ENCODE peak calls at places on chromosomes 11 and 22, in nine cellular contexts. One of them, this sample, is unnamed.

GRCh38 chr11:2888266-2888968 is 2.8 kb upstream of the CDKN1C start:
- DNase-seq in spleen: peak
- DNase-seq in HCT116: peak
- DNase-seq in sigmoid colon: peak
- DNase-seq in K562: peak
- DNase-seq in prostate gland: peak
- DNase-seq in stomach: peak
- DNase-seq in suprapubic skin: peak
- DNase-seq in endothelial cell of umbilical vein: peak
- DNase-seq in this sample: peak

GRCh38 chr11:10651579-10652361 is 41.8 kb downstream of the IRAG1 start:
- DNase-seq in endothelial cell of umbilical vein: no peak
- DNase-seq in HCT116: peak
- DNase-seq in prostate gland: no peak
- DNase-seq in sigmoid colon: peak
- DNase-seq in spleen: no peak
- DNase-seq in K562: no peak
- DNase-seq in stomach: no peak
- DNase-seq in suprapubic skin: peak
- DNase-seq in this sample: no peak

GRCh38 chr22:49656291-49656851 is 171.3 kb downstream of the BRD1 start:
- DNase-seq in suprapubic skin: no peak
- DNase-seq in spleen: peak
- DNase-seq in HCT116: no peak
- DNase-seq in stomach: no peak
- DNase-seq in K562: no peak
- DNase-seq in sigmoid colon: no peak
- DNase-seq in prostate gland: no peak
- DNase-seq in endothelial cell of umbilical vein: no peak
- DNase-seq in this sample: no peak

GRCh38 chr11:134040386-134041297 is 28.2 kb upstream of the JAM3 start:
- DNase-seq in suprapubic skin: no peak
- DNase-seq in prostate gland: no peak
- DNase-seq in stomach: no peak
- DNase-seq in K562: no peak
- DNase-seq in HCT116: no peak
- DNase-seq in sigmoid colon: peak
- DNase-seq in spleen: peak
- DNase-seq in endothelial cell of umbilical vein: no peak
- DNase-seq in this sample: no peak

GRCh38 chr11:624705-625635 is at the start of gene CDHR5:
- DNase-seq in K562: no peak
- DNase-seq in suprapubic skin: no peak
- DNase-seq in HCT116: no peak
- DNase-seq in stomach: no peak
- DNase-seq in endothelial cell of umbilical vein: no peak
- DNase-seq in sigmoid colon: no peak
- DNase-seq in spleen: peak
- DNase-seq in prostate gland: no peak
- DNase-seq in this sample: no peak

GRCh38 chr11:42770444-42771065 is 541.2 kb upstream of the API5 start:
- DNase-seq in stomach: no peak
- DNase-seq in suprapubic skin: no peak
- DNase-seq in endothelial cell of umbilical vein: peak
- DNase-seq in prostate gland: no peak
- DNase-seq in spleen: no peak
- DNase-seq in K562: peak
- DNase-seq in HCT116: no peak
- DNase-seq in sigmoid colon: no peak
- DNase-seq in this sample: no peak

GRCh38 chr11:124807201-124807600 is 7.0 kb upstream of the MSANTD2 start:
- DNase-seq in endothelial cell of umbilical vein: no peak
- DNase-seq in suprapubic skin: no peak
- DNase-seq in spleen: no peak
- DNase-seq in stomach: no peak
- DNase-seq in HCT116: no peak
- DNase-seq in sigmoid colon: no peak
- DNase-seq in K562: no peak
- DNase-seq in prostate gland: no peak
- DNase-seq in this sample: no peak

GRCh38 chr11:11841121-11841604 is 609 bp upstream of the USP47 start:
- DNase-seq in spleen: no peak
- DNase-seq in suprapubic skin: no peak
- DNase-seq in stomach: peak
- DNase-seq in K562: peak
- DNase-seq in endothelial cell of umbilical vein: no peak
- DNase-seq in HCT116: peak
- DNase-seq in prostate gland: peak
- DNase-seq in sigmoid colon: peak
- DNase-seq in this sample: no peak

GRCh38 chr11:1734571-1735081 is 15.8 kb downstream of the IFITM10 start:
- DNase-seq in sigmoid colon: no peak
- DNase-seq in K562: no peak
- DNase-seq in spleen: peak
- DNase-seq in stomach: no peak
- DNase-seq in HCT116: no peak
- DNase-seq in endothelial cell of umbilical vein: no peak
- DNase-seq in suprapubic skin: no peak
- DNase-seq in prostate gland: no peak
- DNase-seq in this sample: no peak

GRCh38 chr22:50305658-50306566 is 1.5 kb downstream of the PLXNB2 start:
- DNase-seq in suprapubic skin: peak
- DNase-seq in spleen: no peak
- DNase-seq in stomach: peak
- DNase-seq in endothelial cell of umbilical vein: peak
- DNase-seq in HCT116: peak
- DNase-seq in prostate gland: peak
- DNase-seq in sigmoid colon: peak
- DNase-seq in K562: peak
- DNase-seq in this sample: peak

GRCh38 chr11:118868659-118869058 is 15.0 kb upstream of the CXCR5 start:
- DNase-seq in HCT116: no peak
- DNase-seq in stomach: no peak
- DNase-seq in spleen: peak
- DNase-seq in suprapubic skin: no peak
- DNase-seq in endothelial cell of umbilical vein: no peak
- DNase-seq in K562: no peak
- DNase-seq in sigmoid colon: no peak
- DNase-seq in prostate gland: no peak
- DNase-seq in this sample: no peak

GRCh38 chr11:118872403-118872821 is 11.3 kb upstream of the CXCR5 start:
- DNase-seq in K562: no peak
- DNase-seq in spleen: peak
- DNase-seq in HCT116: no peak
- DNase-seq in endothelial cell of umbilical vein: no peak
- DNase-seq in stomach: no peak
- DNase-seq in suprapubic skin: no peak
- DNase-seq in sigmoid colon: no peak
- DNase-seq in prostate gland: no peak
- DNase-seq in this sample: no peak

GRCh38 chr11:118873804-118874203 is 9.9 kb upstream of the CXCR5 start:
- DNase-seq in endothelial cell of umbilical vein: no peak
- DNase-seq in HCT116: no peak
- DNase-seq in spleen: no peak
- DNase-seq in K562: no peak
- DNase-seq in stomach: no peak
- DNase-seq in suprapubic skin: no peak
- DNase-seq in prostate gland: no peak
- DNase-seq in sigmoid colon: no peak
- DNase-seq in this sample: no peak

GRCh38 chr11:118876261-118876660 is 7.4 kb upstream of the CXCR5 start:
- DNase-seq in K562: no peak
- DNase-seq in HCT116: no peak
- DNase-seq in sigmoid colon: no peak
- DNase-seq in prostate gland: no peak
- DNase-seq in suprapubic skin: no peak
- DNase-seq in spleen: peak
- DNase-seq in stomach: no peak
- DNase-seq in endothelial cell of umbilical vein: no peak
- DNase-seq in this sample: peak

GRCh38 chr11:118870396-118871343 is 13.0 kb upstream of the CXCR5 start:
- DNase-seq in spleen: peak
- DNase-seq in stomach: no peak
- DNase-seq in suprapubic skin: no peak
- DNase-seq in sigmoid colon: peak
- DNase-seq in HCT116: no peak
- DNase-seq in endothelial cell of umbilical vein: no peak
- DNase-seq in prostate gland: peak
- DNase-seq in K562: no peak
- DNase-seq in this sample: no peak
- TF ChIP-seq CTCF in spleen: peak
- TF ChIP-seq CTCF in stomach: no peak
- TF ChIP-seq CTCF in suprapubic skin: no peak
- TF ChIP-seq CTCF in sigmoid colon: no peak
- TF ChIP-seq CTCF in HCT116: no peak
- TF ChIP-seq CTCF in endothelial cell of umbilical vein: no peak
- TF ChIP-seq CTCF in prostate gland: peak
- TF ChIP-seq CTCF in K562: no peak
- TF ChIP-seq CTCF in this sample: no peak

DNA sequence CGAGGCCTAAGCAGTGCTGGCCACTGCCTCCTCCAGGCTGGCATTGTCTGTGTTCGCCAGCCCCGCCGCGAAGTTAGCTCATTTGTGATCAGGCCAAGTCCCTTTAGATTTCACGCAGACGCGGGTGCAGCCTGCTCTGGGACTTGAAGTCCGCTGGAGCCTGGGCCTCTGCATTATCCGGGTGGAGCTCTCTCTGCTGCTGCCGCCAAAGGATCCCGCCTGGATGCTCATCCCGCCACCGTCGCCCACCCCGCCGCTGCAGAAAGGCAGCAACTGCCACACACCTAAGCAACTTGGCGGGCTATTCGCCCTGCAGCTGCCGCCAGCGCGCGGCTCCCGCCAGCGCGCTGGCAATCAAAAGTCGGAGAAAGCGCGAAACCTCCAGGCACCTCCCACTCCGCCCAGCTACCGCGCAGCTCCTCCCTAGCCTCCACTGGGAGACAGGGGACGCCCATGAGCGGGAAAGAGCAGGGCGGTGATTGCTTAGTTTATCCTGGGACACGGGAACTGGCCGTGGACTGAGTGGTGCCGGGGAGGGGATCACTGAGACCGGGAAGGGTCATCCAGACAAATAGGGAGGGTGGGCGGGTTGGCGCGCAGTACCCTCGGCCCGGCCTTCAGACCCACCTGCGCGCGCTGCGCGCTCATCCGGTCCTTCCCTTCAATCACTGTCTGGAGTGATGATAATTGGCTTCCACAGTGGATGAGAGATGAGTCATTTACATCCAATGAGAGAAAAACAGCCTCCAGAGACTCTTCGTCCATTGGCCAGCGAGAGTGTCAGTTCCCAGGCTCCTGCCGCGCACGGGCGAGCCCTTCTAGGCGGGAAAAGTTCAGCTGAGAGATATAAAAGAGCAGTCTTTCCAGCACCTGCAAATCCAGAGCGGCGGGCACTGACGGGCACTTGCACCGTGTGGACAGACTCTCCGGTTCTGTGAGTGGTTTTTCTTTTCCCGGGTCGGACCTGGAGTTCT is at the start of gene FAM111B:
- DNase-seq in HCT116: peak
- DNase-seq in sigmoid colon: peak
- DNase-seq in prostate gland: peak
- DNase-seq in K562: peak
- DNase-seq in suprapubic skin: peak
- DNase-seq in spleen: peak
- DNase-seq in endothelial cell of umbilical vein: peak
- DNase-seq in stomach: peak
- DNase-seq in this sample: no peak
- TF ChIP-seq POLR2AphosphoS5 in HCT116: no peak
- TF ChIP-seq POLR2AphosphoS5 in sigmoid colon: no peak
- TF ChIP-seq POLR2AphosphoS5 in prostate gland: peak
- TF ChIP-seq POLR2AphosphoS5 in K562: no peak
- TF ChIP-seq POLR2AphosphoS5 in suprapubic skin: no peak
- TF ChIP-seq POLR2AphosphoS5 in spleen: peak
- TF ChIP-seq POLR2AphosphoS5 in endothelial cell of umbilical vein: no peak
- TF ChIP-seq POLR2AphosphoS5 in stomach: no peak
- TF ChIP-seq POLR2AphosphoS5 in this sample: no peak

GRCh38 chr11:112694813-112695212 is 266.4 kb upstream of the NCAM1 start:
- DNase-seq in stomach: no peak
- DNase-seq in HCT116: no peak
- DNase-seq in spleen: no peak
- DNase-seq in K562: no peak
- DNase-seq in prostate gland: no peak
- DNase-seq in endothelial cell of umbilical vein: no peak
- DNase-seq in suprapubic skin: no peak
- DNase-seq in sigmoid colon: no peak
- DNase-seq in this sample: no peak
- H3K27ac ChIP-seq in stomach: no peak
- H3K27ac ChIP-seq in HCT116: no peak
- H3K27ac ChIP-seq in spleen: no peak
- H3K27ac ChIP-seq in K562: no peak
- H3K27ac ChIP-seq in prostate gland: no peak
- H3K27ac ChIP-seq in endothelial cell of umbilical vein: no peak
- H3K27ac ChIP-seq in suprapubic skin: no peak
- H3K27ac ChIP-seq in sigmoid colon: no peak
- H3K27ac ChIP-seq in this sample: no peak

DNA sequence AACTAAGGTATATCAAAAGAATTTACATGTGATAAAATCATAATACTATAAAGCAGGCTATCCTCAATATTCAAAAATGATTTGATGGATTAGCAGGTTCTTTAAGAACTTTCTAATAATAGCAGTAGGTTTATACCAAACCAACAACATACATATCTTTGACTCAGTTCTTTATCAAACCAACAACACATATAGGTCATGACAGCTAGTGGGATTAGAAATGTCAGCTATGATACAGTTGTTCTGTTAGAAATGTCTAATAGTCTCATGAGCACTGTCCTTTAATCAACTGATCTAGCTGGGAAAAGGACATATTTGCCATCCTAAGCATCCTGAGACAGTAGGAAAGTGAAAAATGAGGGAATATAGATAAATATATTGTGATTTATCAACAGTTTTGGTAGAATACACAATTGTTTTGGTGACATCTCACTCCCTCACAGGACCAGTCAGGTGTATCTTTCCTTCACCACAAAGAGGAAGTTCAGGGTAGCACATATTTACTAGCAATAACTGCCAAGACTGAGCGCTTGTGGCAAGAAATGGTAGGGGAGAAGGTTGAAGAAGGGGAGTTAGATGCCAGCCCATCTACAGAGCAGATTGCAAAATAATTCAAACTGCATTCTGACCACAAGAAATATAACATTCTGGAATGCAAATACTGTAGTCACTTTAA is 90.8 kb upstream of the APOA1 start:
- DNase-seq in K562: no peak
- DNase-seq in HCT116: no peak
- DNase-seq in suprapubic skin: no peak
- DNase-seq in endothelial cell of umbilical vein: no peak
- DNase-seq in prostate gland: no peak
- DNase-seq in spleen: no peak
- DNase-seq in sigmoid colon: no peak
- DNase-seq in stomach: no peak
- DNase-seq in this sample: peak
- TF ChIP-seq CTCF in K562: no peak
- TF ChIP-seq CTCF in HCT116: no peak
- TF ChIP-seq CTCF in suprapubic skin: no peak
- TF ChIP-seq CTCF in endothelial cell of umbilical vein: no peak
- TF ChIP-seq CTCF in prostate gland: no peak
- TF ChIP-seq CTCF in spleen: no peak
- TF ChIP-seq CTCF in sigmoid colon: no peak
- TF ChIP-seq CTCF in stomach: no peak
- TF ChIP-seq CTCF in this sample: no peak

This sample was measured in HL-60.